ENCODE peak calls at places on chromosomes 12 and 14, in four cellular contexts. T is breast epithelium, U is tibial artery, D is HCT116. H is an unnamed sample.

GRCh38 chr12:64814432-64814831 is 10.0 kb upstream of the TBC1D30 start:
- DNase-seq in D (no peak), U (no peak), T (no peak), H (no peak)

GRCh38 chr12:132488127-132489077 is 1.5 kb upstream of the FBRSL1 start:
- DNase-seq in T (no peak), D (no peak), U (no peak), H (no peak)

GRCh38 chr12:48744251-48745008 is 27.9 kb upstream of the CCNT1 start:
- DNase-seq in U (no peak), T (no peak), D (no peak), H (no peak)

GRCh38 chr12:108691995-108692808 is 39.1 kb downstream of the CORO1C start:
- DNase-seq in U (no peak), D (no peak), T (no peak), H (no peak)

GRCh38 chr12:109888179-109889020 is 8.1 kb upstream of the GLTP start:
- DNase-seq in T (no peak), D (peak), U (no peak), H (no peak)

GRCh38 chr14:105500036-105500725 is 9.1 kb downstream of the TEDC1 start:
- DNase-seq in U (peak), T (no peak), D (no peak), H (no peak)

GRCh38 chr12:34402899-34403705 is 380.8 kb downstream of the ALG10 start:
- DNase-seq in U (peak), T (peak), D (no peak), H (peak)

GRCh38 chr12:131676544-131676943 is 34.3 kb upstream of the SFSWAP start:
- DNase-seq in T (no peak), U (no peak), D (no peak), H (no peak)

GRCh38 chr12:84913151-84913550 is 552 bp upstream of the SLC6A15 start:
- DNase-seq in U (no peak), D (no peak), T (no peak), H (no peak)

GRCh38 chr14:51473808-51474207 is 177.9 kb upstream of the FRMD6 start:
- DNase-seq in D (no peak), T (no peak), U (no peak), H (no peak)

GRCh38 chr12:124786065-124786964 is 77.3 kb downstream of the SCARB1 start:
- DNase-seq in D (no peak), U (peak), T (peak), H (no peak)

GRCh38 chr12:6745751-6746525 is 7.0 kb downstream of the MLF2 start:
- DNase-seq in D (no peak), U (no peak), T (no peak), H (no peak)

GRCh38 chr14:49768301-49769121 is 558 bp downstream of the KLHDC2 start:
- DNase-seq in T (peak), D (peak), U (peak), H (peak)

GRCh38 chr14:83923836-83924235 is 1606.1 kb upstream of the FLRT2 start:
- DNase-seq in U (no peak), T (no peak), D (no peak), H (no peak)

GRCh38 chr14:41597647-41598046 is 9.0 kb upstream of the LRFN5 start:
- DNase-seq in D (no peak), T (no peak), U (no peak), H (no peak)

GRCh38 chr14:21729703-21730212 is 56.1 kb upstream of the OR4E1 start:
- DNase-seq in T (no peak), D (no peak), U (no peak), H (no peak)

GRCh38 chr12:57658890-57659289 is 25.9 kb upstream of the B4GALNT1 start:
- DNase-seq in T (no peak), D (no peak), U (no peak), H (no peak)

GRCh38 chr14:92563359-92563758 is 49.8 kb downstream of the RIN3 start:
- DNase-seq in T (no peak), D (no peak), U (no peak), H (no peak)

GRCh38 chr12:5272061-5272820 is 159.7 kb upstream of the NTF3 start:
- DNase-seq in D (no peak), T (no peak), U (no peak), H (no peak)

GRCh38 chr12:127145929-127146789 is 1120.8 kb upstream of the TMEM132C start:
- DNase-seq in D (peak), U (no peak), T (no peak), H (no peak)

GRCh38 chr12:6792522-6793201 is 3.3 kb downstream of the CD4 start:
- DNase-seq in D (no peak), T (no peak), U (peak), H (peak)

GRCh38 chr14:41925409-41925808 is 318.7 kb downstream of the LRFN5 start:
- DNase-seq in T (no peak), D (peak), U (no peak), H (no peak)

GRCh38 chr12:89529738-89530137 is 3.9 kb upstream of the POC1B start:
- DNase-seq in T (no peak), U (no peak), D (no peak), H (no peak)

GRCh38 chr12:132306885-132307191 is 22.6 kb downstream of the GALNT9 start:
- DNase-seq in D (no peak), T (no peak), U (no peak), H (no peak)

GRCh38 chr12:94641283-94641682 is 9.1 kb downstream of the TMCC3 start:
- DNase-seq in U (no peak), T (no peak), D (no peak), H (no peak)
- TF ChIP-seq CTCF in U (no peak), T (no peak), D (no peak), H (no peak)

DNA sequence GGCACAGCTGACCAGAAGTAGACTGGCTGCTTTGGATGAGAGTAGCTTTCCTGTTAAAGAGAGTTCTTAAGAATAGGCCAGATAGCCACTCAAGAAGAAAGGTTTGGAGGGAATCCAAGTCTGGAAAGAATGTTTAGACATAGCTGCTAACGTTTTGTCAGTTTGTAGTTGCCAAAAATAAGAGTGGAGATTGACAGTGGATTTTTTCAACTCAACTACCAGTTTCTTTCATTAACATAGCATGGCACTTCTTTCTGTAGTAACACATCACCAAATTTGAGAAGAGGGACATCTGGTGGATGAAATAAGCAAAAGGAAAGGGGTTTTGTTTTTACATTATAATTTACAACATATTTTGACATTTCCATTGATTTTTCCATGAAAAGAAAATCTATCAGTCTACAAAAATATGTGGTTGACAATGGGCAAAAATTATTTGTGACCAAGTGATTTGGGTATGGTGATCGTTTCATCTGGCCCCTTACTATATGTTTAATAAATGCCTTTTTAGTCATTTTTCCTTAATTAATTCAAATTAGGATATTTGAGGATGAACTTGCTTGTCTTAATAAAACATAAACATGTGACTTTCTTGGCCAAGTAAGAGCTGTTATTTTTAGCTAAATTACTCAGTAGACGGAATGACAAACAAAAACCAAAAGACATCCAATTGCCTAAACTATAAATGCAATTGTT is 71.1 kb downstream of the PTPRR start:
- DNase-seq in T (no peak), U (no peak), D (peak), H (no peak)
- TF ChIP-seq CTCF in T (peak), U (peak), D (peak), H (peak)

GRCh38 chr12:83389237-83389996 is 702.7 kb downstream of the TMTC2 start:
- DNase-seq in D (peak), T (no peak), U (no peak), H (no peak)
- TF ChIP-seq CTCF in D (peak), T (no peak), U (no peak), H (no peak)

DNA sequence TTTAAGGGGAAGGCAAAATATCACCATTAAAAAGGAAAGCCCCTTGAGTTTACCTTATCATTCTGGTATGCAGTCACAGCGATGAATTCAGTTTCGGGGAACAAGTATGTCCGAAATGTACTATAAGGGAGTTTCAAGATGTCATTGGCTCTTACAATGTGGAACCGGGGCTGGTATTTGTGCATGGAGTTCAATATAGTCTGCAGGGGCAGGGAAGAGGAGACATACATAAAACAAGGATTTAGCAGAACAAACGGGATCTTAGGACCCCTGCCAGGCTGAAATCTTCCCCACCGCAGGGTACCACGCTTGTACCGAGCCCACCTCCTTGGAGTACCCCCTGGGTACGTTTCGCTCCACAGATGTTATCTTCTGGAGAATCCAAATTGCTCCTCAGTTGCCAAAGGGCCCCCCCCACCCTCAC is 4.5 kb downstream of the TBX3 start:
- DNase-seq in D (no peak), T (no peak), U (no peak), H (no peak)
- TF ChIP-seq CTCF in D (no peak), T (no peak), U (no peak), H (no peak)

GRCh38 chr12:120316798-120317257 is 10.8 kb downstream of the PLA2G1B start:
- DNase-seq in T (no peak), U (no peak), D (no peak), H (no peak)

GRCh38 chr12:120317258-120318105 is 10.1 kb downstream of the PLA2G1B start:
- DNase-seq in U (peak), T (peak), D (peak), H (peak)

GRCh38 chr12:120314220-120314619 is 12.1 kb downstream of the SIRT4 start:
- DNase-seq in U (no peak), T (no peak), D (no peak), H (no peak)
- TF ChIP-seq CTCF in U (no peak), T (no peak), D (peak), H (no peak)

DNA sequence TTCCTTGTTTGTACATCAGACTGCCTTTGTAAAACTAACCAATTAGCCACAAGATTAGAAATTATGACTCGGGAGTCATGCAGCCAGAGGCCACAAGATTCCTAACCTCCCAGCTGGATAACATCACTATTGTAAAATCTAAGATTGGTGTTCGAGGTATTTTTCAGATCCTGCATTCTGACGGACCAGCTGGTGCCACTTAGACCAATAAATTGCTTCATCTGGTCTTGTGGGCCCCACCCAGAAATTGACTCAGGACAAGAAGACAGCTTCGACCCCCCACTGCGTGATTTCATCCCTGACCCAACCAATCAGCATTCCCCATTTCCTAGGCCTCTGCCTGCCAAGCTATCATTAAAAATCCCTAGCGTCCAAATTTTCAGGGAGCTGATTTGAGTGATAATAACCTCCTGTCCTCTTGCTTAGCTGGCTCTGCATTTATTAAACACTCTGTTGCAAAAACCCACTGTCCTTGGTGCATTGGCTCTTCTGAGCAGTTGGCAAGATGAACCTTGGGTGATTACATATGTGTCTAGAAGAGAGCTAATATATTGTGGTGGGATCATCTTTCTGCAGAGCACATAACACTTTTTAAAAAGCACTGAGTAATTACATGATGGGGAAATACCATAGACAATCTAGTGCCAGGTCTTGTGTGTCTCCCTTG is 97.5 kb downstream of the CAND1 start:
- DNase-seq in T (no peak), D (no peak), U (no peak), H (no peak)
- TF ChIP-seq CTCF in T (no peak), D (no peak), U (no peak), H (no peak)

GRCh38 chr12:71941174-71941573 is 2.5 kb downstream of the TPH2 start:
- DNase-seq in T (no peak), D (no peak), U (no peak), H (no peak)

GRCh38 chr12:71942259-71942658 is 3.6 kb downstream of the TPH2 start:
- DNase-seq in D (no peak), T (no peak), U (no peak), H (no peak)

GRCh38 chr12:71935594-71935993 is 3.1 kb upstream of the TPH2 start:
- DNase-seq in U (no peak), D (no peak), T (no peak), H (no peak)

GRCh38 chr12:71938728-71939385 is at the start of gene TPH2:
- DNase-seq in D (peak), U (no peak), T (no peak), H (peak)
- TF ChIP-seq CTCF in D (peak), U (no peak), T (peak), H (peak)

GRCh38 chr12:94644141-94644575 is 6.2 kb downstream of the TMCC3 start:
- DNase-seq in T (no peak), D (no peak), U (no peak), H (no peak)

GRCh38 chr12:94650143-94651056 is at the start of gene TMCC3:
- DNase-seq in U (peak), D (no peak), T (no peak), H (peak)

GRCh38 chr12:94644622-94645021 is 5.7 kb downstream of the TMCC3 start:
- DNase-seq in T (no peak), U (no peak), D (no peak), H (no peak)

GRCh38 chr12:94648578-94648977 is 1.8 kb downstream of the TMCC3 start:
- DNase-seq in U (no peak), D (no peak), T (no peak), H (no peak)

DNA sequence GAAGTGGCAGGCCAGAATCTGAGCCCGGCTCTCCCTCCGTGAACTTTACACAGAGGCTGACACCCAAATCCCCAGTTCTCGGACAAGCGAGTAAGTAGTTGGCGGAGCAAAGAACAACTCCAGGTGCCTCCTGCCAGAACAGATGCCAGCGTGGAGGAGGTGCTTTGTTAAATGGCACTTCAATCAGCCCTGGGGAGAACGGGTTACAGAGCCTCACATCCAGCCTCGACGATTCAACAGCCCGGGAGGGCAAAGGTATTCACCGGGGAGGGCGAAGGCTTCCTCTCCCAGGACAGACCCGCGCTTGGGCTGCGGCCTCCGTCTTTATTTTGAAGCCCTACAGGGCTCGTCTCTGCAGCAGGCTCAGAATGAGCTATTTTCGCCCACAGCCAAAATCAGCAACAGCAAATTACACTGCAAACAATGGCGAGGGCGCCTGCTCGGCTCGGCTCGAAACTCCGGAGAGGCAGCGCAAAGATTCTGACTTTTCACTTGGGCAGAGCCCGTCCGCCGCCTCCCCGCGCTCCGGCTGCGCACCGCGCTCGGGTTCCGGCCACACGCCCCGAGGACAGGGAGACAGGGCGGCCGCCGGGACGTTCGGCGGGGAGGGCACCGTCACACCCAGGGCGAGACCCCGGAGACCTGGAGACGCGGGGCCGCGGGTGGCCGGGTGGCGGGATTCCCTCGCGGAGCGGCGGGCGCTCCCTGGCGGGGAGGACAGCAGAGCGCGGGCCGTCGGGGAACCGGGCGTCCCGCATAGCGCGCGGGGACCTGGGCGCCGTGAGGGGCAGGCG is 811 bp downstream of the TMCC3 start:
- DNase-seq in T (peak), D (no peak), U (peak), H (peak)
- TF ChIP-seq CTCF in T (peak), D (no peak), U (peak), H (no peak)